ENCODE peak calls at places on chromosomes 11 and 22, in seven cellular contexts. L, K, I, R, D, U and B are unnamed samples.

GRCh38 chr11:102186836-102187235 is 76.6 kb downstream of the YAP1 start:
- DNase-seq in K (no peak), I (no peak), R (no peak), U (no peak), L (no peak), D (no peak), B (no peak)

GRCh38 chr22:49996532-49997220 is 15.9 kb downstream of the IL17REL start:
- DNase-seq in L (no peak), K (no peak), U (no peak), R (no peak), D (no peak), I (no peak), B (no peak)

GRCh38 chr11:33574366-33574765 is 126.3 kb downstream of the C11orf91 start:
- DNase-seq in D (no peak), R (no peak), L (no peak), U (no peak), I (no peak), K (no peak), B (no peak)

GRCh38 chr11:65417221-65417701 is 5.3 kb upstream of the NEAT1 start:
- DNase-seq in K (peak; percentile 51), D (peak; percentile 92), R (peak; percentile 68), L (peak; percentile 77), I (peak; percentile 45), U (no peak), B (peak; percentile 36)

GRCh38 chr11:82191690-82192089 is 542.0 kb downstream of the FAM181B start:
- DNase-seq in D (no peak), L (no peak), R (peak; percentile 80), U (no peak), I (no peak), K (no peak), B (no peak)

GRCh38 chr22:42994917-42995562 is 19.9 kb downstream of the PACSIN2 start:
- DNase-seq in I (peak; percentile 46), L (peak; percentile 71), D (no peak), K (peak; percentile 38), R (peak; percentile 79), U (no peak), B (peak; percentile 95)

GRCh38 chr11:117761993-117762392 is 35.0 kb downstream of the DSCAML1 start:
- DNase-seq in U (no peak), I (no peak), D (no peak), K (no peak), R (no peak), L (no peak), B (no peak)

GRCh38 chr11:118876261-118876660 is 7.4 kb upstream of the CXCR5 start:
- DNase-seq in R (no peak), D (peak; percentile 83), I (no peak), K (no peak), U (no peak), L (peak; percentile 52), B (no peak)

GRCh38 chr22:39212721-39213376 is 31.9 kb downstream of the PDGFB start:
- DNase-seq in L (peak; percentile 27), K (peak; percentile 9), U (peak; percentile 56), I (no peak), D (peak; percentile 44), R (no peak), B (no peak)

GRCh38 chr11:426851-427250 is 12.1 kb upstream of the SIGIRR start:
- DNase-seq in U (no peak), D (peak; percentile 52), K (no peak), I (no peak), R (no peak), L (no peak), B (no peak)

GRCh38 chr11:57942808-57943207 is 80.9 kb upstream of the OR9Q1 start:
- DNase-seq in L (no peak), R (no peak), K (no peak), U (no peak), I (no peak), D (no peak), B (no peak)

GRCh38 chr11:2314136-2314524 is 12.3 kb downstream of the TSPAN32 start:
- DNase-seq in R (peak; percentile 37), L (peak; percentile 39), U (no peak), I (no peak), K (no peak), D (peak; percentile 64), B (no peak)

GRCh38 chr11:2315395-2316168 is 13.8 kb downstream of the TSPAN32 start:
- DNase-seq in I (peak; percentile 37), D (peak; percentile 52), K (peak; percentile 19), U (no peak), R (peak; percentile 50), L (peak; percentile 37), B (no peak)

GRCh38 chr11:2316169-2316962 is 14.6 kb downstream of the TSPAN32 start:
- DNase-seq in R (peak; percentile 46), L (peak; percentile 42), U (no peak), I (peak; percentile 20), K (peak; percentile 19), D (peak; percentile 67), B (no peak)

GRCh38 chr11:2313051-2313951 is 11.5 kb downstream of the TSPAN32 start:
- DNase-seq in D (peak; percentile 61), I (no peak), U (no peak), R (peak; percentile 47), L (peak; percentile 42), K (peak; percentile 40), B (no peak)

GRCh38 chr11:2314525-2315394 is 12.9 kb downstream of the TSPAN32 start:
- DNase-seq in L (peak; percentile 66), U (no peak), I (peak; percentile 93), R (peak; percentile 90), D (peak; percentile 79), K (peak; percentile 92), B (peak; percentile 71)
- TF ChIP-seq POLR2A in L (no peak), U (no peak), I (no peak), R (no peak), D (no peak), K (no peak), B (peak; percentile 37)

DNA sequence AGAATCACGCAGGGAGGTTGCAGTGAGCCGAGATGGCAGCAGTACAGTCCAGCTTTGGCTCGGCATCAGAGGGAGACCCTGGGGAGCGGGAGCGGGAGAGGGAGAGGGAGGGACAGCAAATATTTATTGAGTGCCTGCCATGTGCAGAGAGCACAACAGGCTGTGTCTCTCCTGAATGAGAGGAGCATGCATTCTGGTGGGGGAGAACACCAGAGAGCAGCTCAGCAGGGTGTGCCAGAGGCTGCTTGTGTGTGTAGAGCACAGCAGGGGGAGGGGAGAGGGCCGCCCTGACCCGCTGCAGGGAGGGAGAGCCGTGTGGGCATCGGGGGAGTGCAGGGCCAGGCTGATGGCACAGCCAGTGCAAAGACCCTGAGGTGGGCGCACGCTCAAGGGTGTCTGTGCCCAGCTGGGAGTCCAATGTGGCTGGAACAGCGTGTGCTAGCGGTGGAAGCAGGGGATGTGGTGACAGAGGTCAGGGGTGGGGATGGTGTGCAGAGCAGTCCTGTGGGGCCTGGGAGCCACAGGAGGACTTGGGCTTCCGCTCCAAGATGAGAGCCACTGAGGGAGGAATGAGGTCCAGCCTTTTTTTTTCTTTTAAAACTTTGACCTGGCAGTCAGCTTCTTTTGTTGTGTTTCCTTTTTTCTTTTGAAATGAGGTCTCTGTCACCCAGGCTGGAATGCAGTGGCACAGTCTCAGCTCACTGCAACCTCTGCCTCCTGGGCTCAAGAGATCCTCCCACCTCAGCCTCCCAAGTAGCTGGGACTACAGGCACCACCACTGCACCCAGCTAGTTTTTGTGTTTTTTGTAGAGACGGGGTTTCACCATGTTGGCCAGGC is 12.0 kb downstream of the PPIL2 start:
- DNase-seq in L (no peak), I (no peak), K (no peak), R (no peak), D (no peak), U (no peak), B (no peak)
- TF ChIP-seq CTCF in L (no peak), I (no peak), K (no peak), R (no peak), D (no peak), U (no peak), B (no peak)

GRCh38 chr11:95089620-95090542 is at the start of gene ENDOD1:
- DNase-seq in K (peak; percentile 88), U (no peak), R (peak; percentile 86), D (peak; percentile 98), L (peak; percentile 94), I (peak; percentile 84), B (peak; percentile 80)

GRCh38 chr11:95087171-95087570 is 2.5 kb upstream of the ENDOD1 start:
- DNase-seq in U (no peak), D (no peak), L (no peak), K (no peak), I (no peak), R (no peak), B (no peak)

GRCh38 chr11:95086116-95086515 is 3.5 kb upstream of the ENDOD1 start:
- DNase-seq in I (no peak), U (no peak), D (no peak), K (no peak), R (no peak), L (no peak), B (no peak)

GRCh38 chr11:95091663-95092062 is 2.0 kb downstream of the ENDOD1 start:
- DNase-seq in I (no peak), L (no peak), K (no peak), D (no peak), R (no peak), U (no peak), B (no peak)

DNA sequence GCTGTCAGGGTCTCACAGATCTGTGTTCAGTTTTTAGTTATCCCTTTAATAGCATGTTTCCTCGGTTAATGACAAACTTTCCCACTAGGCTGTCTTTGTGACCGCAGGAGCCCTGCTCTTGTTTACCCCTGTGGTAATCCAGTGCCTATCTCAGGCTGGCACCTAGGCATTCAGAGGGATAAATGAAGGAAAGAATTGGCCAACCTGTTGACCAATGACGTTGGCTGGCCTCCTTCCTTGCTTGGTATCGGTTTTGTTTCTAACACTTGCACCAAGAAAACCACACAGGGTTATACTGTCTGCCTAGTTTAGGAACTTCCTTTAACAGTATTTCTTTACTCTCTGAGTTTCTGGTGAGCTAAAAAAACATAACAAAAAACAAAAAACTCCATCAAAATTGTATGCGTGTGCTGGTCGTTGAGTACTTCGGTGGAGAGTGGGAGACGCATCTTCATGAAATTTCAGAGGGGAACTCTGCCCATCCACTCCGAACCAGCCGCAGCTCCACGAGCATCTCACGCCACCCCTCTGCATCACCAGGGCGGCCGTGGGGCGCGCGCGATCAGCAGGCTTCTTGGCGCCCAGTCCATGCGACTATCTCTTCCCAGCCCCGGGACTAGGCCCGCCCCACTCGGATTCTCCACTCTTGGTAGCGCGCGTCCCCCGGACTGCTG is 563 bp upstream of the ENDOD1 start:
- DNase-seq in U (no peak), I (no peak), K (no peak), L (peak; percentile 57), R (no peak), D (no peak), B (no peak)
- TF ChIP-seq POLR2A in U (no peak), I (no peak), K (no peak), L (no peak), R (no peak), D (no peak), B (no peak)

GRCh38 chr11:113014731-113015455 is 53.7 kb downstream of the NCAM1 start:
- DNase-seq in U (no peak), K (peak; percentile 71), L (no peak), R (no peak), I (peak; percentile 50), D (no peak), B (peak; percentile 8)
- TF ChIP-seq CTCF in U (no peak), K (no peak), L (no peak), R (no peak), I (no peak), D (no peak), B (no peak)